ENCODE peak calls at places on chromosomes 13 and 19, in nine cellular contexts. K, U, A, P, D, C, E, J and X are unnamed samples.

GRCh38 chr19:56838930-56839664 is 1.4 kb downstream of the PEG3 start:
- DNase-seq in K (peak; percentile 84), U (peak; percentile 97), A (no peak), P (no peak), D (peak; percentile 69), C (peak; percentile 88), E (peak; percentile 84), J (peak; percentile 100), X (peak; percentile 99)

GRCh38 chr13:105410602-105411001 is 1124.9 kb downstream of the EFNB2 start:
- DNase-seq in K (peak; percentile 75), U (peak; percentile 63), A (no peak), P (peak; percentile 4), D (peak; percentile 67), C (peak; percentile 47), E (peak; percentile 21), J (peak; percentile 67), X (no peak)

GRCh38 chr13:105363747-105364177 is 1171.7 kb downstream of the EFNB2 start:
- DNase-seq in K (no peak), U (no peak), A (no peak), P (no peak), D (no peak), C (no peak), E (no peak), J (no peak), X (no peak)

GRCh38 chr13:97388385-97388784 is 45.6 kb upstream of the RAP2A start:
- DNase-seq in K (no peak), U (no peak), A (no peak), P (no peak), D (no peak), C (no peak), E (no peak), J (no peak), X (no peak)

GRCh38 chr19:45518469-45518826 is 11.2 kb downstream of the VASP start:
- DNase-seq in K (no peak), U (no peak), A (no peak), P (no peak), D (peak; percentile 56), C (no peak), E (peak; percentile 57), J (no peak), X (no peak)

GRCh38 chr13:98252931-98253470 is 75.9 kb upstream of the RNF113B start:
- DNase-seq in K (no peak), U (no peak), A (no peak), P (no peak), D (no peak), C (peak; percentile 11), E (no peak), J (peak; percentile 77), X (no peak)

GRCh38 chr19:9914001-9914314 is 22.4 kb downstream of the OLFM2 start:
- DNase-seq in K (peak; percentile 31), U (no peak), A (no peak), P (peak; percentile 55), D (no peak), C (no peak), E (no peak), J (no peak), X (no peak)

GRCh38 chr19:2820112-2820702 is 539 bp downstream of the ZNF554 start:
- DNase-seq in K (no peak), U (no peak), A (peak; percentile 30), P (no peak), D (no peak), C (no peak), E (peak; percentile 27), J (no peak), X (no peak)

DNA sequence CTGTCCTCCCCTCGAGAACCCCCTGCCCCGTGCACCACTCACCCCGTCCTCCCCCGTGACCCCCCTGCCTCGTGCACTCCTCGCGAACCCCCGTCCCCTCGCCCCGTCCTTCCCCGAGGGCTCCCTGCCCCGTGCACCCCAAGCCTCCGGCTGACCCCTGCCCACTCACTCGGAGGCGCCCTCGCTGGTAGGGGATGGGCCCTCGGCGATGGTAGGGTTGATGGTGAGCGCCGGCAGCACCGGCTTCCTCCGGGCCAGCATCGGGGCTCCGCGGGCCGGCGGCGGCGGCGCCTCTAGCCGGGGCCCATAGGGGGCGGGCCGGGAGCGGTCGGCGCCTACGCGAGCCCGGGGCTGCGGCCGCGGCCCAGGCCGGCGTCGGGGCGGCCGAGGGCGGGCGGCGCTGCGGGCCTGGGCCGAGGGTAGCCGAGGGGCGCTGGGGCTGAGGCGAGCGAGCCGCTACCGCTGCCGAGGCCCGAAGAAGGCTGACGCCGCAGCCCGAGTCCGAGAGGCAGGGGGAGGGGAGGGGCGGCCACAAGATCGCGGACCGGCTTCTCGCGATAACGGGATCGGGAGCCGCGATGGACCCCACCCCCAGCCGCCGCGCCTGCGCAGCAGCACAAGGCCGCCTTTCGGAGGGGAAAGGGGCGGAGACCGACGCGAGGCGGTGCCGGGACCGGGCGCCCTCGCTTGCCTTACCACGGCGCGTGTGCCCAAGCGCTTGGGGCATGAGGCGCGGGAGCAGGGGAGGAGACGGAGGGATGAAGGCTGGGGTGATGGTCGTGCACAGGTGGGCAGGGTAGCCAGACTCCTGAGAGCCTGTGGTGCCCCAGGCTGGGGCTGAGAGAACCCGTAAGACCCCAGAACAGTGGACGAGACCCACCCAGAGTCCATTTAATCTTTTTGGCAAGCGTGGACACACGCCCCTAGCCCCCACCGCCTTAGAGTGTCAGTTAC is at the start of gene MAP2K2:
- DNase-seq in K (peak; percentile 98), U (peak; percentile 97), A (peak; percentile 93), P (peak; percentile 72), D (peak; percentile 96), C (peak; percentile 89), E (peak; percentile 96), J (peak; percentile 96), X (no peak)
- TF ChIP-seq POLR2A in K (no peak), U (peak; percentile 66), A (peak; percentile 83), P (peak; percentile 83), D (no peak), C (peak; percentile 58), E (peak; percentile 74), J (peak; percentile 57), X (no peak)

GRCh38 chr19:13154911-13155471 is 4.8 kb downstream of the IER2 start:
- DNase-seq in K (peak; percentile 91), U (peak; percentile 81), A (peak; percentile 52), P (no peak), D (peak; percentile 92), C (peak; percentile 43), E (peak; percentile 92), J (peak; percentile 86), X (peak; percentile 92)

GRCh38 chr19:13153627-13154240 is 3.5 kb downstream of the IER2 start:
- DNase-seq in K (peak; percentile 92), U (peak; percentile 62), A (no peak), P (no peak), D (peak; percentile 44), C (no peak), E (peak; percentile 47), J (no peak), X (no peak)

GRCh38 chr19:13156968-13157882 is 7.0 kb downstream of the IER2 start:
- DNase-seq in K (no peak), U (no peak), A (no peak), P (no peak), D (no peak), C (no peak), E (peak; percentile 35), J (no peak), X (no peak)

GRCh38 chr19:13154241-13154778 is 4.1 kb downstream of the IER2 start:
- DNase-seq in K (peak; percentile 97), U (peak; percentile 97), A (no peak), P (no peak), D (peak; percentile 89), C (peak; percentile 92), E (peak; percentile 93), J (peak; percentile 97), X (peak; percentile 99)

DNA sequence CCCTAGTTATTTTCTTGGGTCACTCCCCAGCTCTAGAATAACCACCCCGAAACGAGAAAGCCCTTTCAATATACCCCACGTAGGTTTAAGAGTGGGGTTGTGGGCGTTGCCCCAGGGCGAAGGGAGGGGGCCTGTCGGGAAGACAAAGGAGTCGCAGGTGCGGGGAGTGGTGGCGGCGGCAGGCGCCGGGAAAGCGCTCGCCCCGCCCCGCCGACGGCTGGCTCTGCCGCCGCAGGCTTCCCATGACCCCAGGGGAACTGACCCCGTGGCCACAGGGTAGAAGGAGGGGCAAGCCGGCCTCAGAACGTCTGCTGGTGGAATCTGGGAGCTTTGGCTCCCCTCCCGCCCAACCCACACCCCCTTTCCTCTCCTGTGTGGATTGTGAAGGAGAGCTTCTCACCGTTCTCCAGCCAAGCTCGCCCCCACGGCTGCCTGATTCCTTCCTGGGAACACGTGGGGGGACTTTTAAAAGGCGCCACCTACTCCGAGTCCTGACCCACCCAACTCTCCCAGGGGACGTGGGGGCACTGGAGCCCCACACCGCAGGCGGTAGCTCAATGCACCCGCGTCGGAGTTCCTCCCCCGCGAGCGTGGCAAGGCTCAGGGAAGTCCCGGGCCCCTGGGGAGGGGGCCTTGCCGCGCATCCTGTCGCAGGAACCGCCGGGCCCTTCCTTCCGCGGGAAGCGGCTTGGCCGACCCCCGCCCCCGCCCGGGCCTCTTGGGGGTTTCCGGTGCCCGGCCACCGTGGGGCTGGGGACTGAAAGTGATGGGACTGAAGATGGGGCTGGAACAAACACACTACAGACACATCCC is 5.5 kb downstream of the IER2 start:
- DNase-seq in K (peak; percentile 98), U (peak; percentile 95), A (no peak), P (no peak), D (peak; percentile 86), C (peak; percentile 67), E (peak; percentile 88), J (peak; percentile 93), X (no peak)
- TF ChIP-seq POLR2A in K (no peak), U (peak; percentile 48), A (peak; percentile 50), P (no peak), D (no peak), C (no peak), E (peak; percentile 16), J (no peak), X (peak; percentile 20)

DNA sequence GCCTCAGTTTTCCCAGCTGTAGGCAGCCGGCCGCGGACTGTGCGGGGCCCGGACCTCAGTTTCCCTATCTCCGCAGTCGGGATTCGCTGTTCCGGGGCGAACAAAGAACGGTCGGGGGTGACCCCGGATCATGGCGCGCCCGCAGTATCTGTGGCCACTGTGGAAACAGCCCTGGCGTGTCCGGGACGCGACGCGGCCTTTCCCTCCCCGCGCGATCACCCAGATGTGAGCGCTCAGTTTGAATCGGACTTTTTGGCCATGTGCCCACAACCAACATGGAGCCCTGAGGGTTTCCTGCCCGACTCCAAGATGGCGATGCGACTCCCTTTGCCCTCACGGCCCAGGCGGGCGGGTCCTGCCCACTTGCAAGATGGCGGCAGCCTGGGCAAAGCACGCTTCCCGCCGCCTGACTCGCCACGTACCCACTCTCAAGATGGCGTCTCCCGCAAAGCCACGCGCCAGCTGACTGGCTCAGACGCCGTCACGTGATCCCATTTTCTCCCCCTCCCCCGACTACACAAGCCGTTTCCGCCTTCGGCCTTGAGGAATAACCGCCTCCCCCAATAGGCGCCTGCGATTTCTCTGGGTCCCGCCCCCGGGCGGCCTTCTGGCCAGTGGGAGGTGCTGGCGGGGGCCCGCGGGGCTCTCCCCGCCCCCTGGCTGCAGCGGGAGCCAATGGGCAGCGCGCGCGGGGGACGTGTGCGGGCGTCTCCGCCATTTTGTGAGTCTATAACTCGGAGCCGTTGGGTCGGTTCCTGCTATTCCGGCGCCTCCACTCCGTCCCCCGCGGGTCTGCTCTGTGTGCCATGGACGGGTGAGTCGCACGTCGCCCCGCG is at the start of gene PTBP1:
- DNase-seq in K (peak; percentile 100), U (peak; percentile 100), A (peak; percentile 99), P (peak; percentile 86), D (peak; percentile 100), C (peak; percentile 99), E (peak; percentile 100), J (peak; percentile 100), X (peak; percentile 100)
- TF ChIP-seq POLR2A in K (no peak), U (peak; percentile 71), A (peak; percentile 94), P (peak; percentile 82), D (no peak), C (peak; percentile 65), E (peak; percentile 55), J (peak; percentile 88), X (no peak)

DNA sequence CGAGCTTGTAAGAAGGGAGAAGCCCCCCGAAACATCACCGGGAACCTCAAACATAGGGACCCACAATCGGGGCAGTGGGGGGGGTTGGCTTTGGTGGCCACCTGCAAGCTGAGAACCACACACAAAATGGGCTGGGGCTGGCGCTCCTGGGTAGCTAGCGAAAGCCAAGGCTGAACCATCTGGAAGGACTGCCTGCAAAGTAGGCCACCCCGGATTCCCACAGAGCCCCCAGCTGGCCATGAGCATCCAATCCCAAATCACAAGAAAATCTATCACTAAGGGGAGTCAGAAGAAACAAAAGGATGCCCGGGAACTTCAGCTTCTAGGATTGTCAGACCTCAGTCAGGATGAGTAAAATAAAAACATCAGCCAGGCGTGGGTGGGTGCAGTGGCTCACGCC is 2.8 kb upstream of the PSPN start:
- DNase-seq in K (no peak), U (no peak), A (no peak), P (no peak), D (no peak), C (no peak), E (no peak), J (no peak), X (no peak)
- TF ChIP-seq POLR2A in K (no peak), U (no peak), A (no peak), P (no peak), D (no peak), C (no peak), E (no peak), J (no peak), X (no peak)